ENCODE peak calls at places on chromosomes 4 and X, in five cellular contexts. I is left lung, C is heart left ventricle, U is stomach, F is colonic mucosa. V is an unnamed sample.

GRCh38 chr4:47690611-47691010 is 147.3 kb downstream of the CORIN start:
- DNase-seq in U (no peak), F (no peak), C (no peak), I (no peak), V (no peak)

GRCh38 chrX:152876931-152877840 is 20.7 kb upstream of the ZNF185 start:
- DNase-seq in C (no peak), I (no peak), U (no peak), F (no peak), V (no peak)

GRCh38 chr4:11151500-11151899 is 277.2 kb downstream of the HS3ST1 start:
- DNase-seq in U (no peak), I (no peak), C (no peak), F (no peak), V (no peak)

GRCh38 chrX:12984629-12985303 is 9.9 kb downstream of the TMSB4X start:
- DNase-seq in I (no peak), C (no peak), U (peak), F (no peak), V (peak)

GRCh38 chr4:91826186-91826585 is 477.6 kb upstream of the GRID2 start:
- DNase-seq in C (no peak), U (no peak), I (no peak), F (no peak), V (no peak)

GRCh38 chr4:6680372-6681034 is 13.2 kb upstream of the S100P start:
- DNase-seq in U (no peak), C (no peak), F (no peak), I (no peak), V (no peak)

GRCh38 chr4:148481644-148482043 is 39.4 kb upstream of the NR3C2 start:
- DNase-seq in I (no peak), C (no peak), F (no peak), U (no peak), V (no peak)

GRCh38 chr4:106583567-106583966 is 215.0 kb upstream of the GIMD1 start:
- DNase-seq in U (no peak), F (no peak), I (no peak), C (no peak), V (no peak)

DNA sequence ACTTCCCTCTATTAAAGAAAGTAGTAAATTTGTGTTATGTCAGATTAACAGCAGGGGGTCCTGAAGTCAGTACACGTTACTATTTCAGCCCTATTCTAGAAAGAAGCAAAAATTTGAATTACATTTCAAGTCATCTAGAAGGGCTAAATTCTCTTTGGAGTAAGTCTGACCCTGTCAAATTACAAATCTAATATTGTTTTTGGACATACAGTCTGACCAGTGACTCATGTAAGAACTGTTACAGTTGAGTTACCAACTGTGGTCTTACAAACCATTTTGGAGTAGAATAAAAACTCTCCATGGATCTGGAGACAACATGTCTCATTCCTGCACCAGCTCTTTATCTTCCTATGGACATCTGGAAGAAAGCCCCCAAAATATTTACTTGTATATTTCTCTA is 36.0 kb upstream of the GYPA start:
- DNase-seq in C (no peak), U (no peak), I (no peak), F (no peak), V (no peak)
- H3K4me3 ChIP-seq in C (no peak), U (no peak), I (no peak), F (no peak), V (no peak)

GRCh38 chrX:83008415-83008814 is 499.7 kb upstream of the POU3F4 start:
- DNase-seq in I (no peak), C (no peak), U (no peak), F (no peak), V (no peak)
- TF ChIP-seq CTCF in I (peak), C (no peak), U (peak), F (peak), V (no peak)

GRCh38 chrX:153967536-153968214 is 3.9 kb downstream of the HCFC1 start:
- DNase-seq in F (no peak), C (peak), I (no peak), U (no peak), V (no peak)
- H3K4me3 ChIP-seq in F (no peak), C (peak), I (peak), U (peak), V (no peak)

GRCh38 chrX:43278440-43278839 is 377.7 kb upstream of the MAOA start:
- DNase-seq in C (no peak), U (no peak), I (no peak), F (no peak), V (peak)

GRCh38 chrX:43277879-43278278 is 378.2 kb upstream of the MAOA start:
- DNase-seq in F (no peak), I (no peak), C (no peak), U (no peak), V (no peak)

GRCh38 chrX:43283187-43283586 is 372.9 kb upstream of the MAOA start:
- DNase-seq in U (no peak), I (no peak), F (no peak), C (no peak), V (no peak)

GRCh38 chrX:43279341-43279808 is 376.7 kb upstream of the MAOA start:
- DNase-seq in U (no peak), I (no peak), F (no peak), C (no peak), V (no peak)
- TF ChIP-seq CTCF in U (no peak), I (no peak), F (no peak), C (no peak), V (no peak)

DNA sequence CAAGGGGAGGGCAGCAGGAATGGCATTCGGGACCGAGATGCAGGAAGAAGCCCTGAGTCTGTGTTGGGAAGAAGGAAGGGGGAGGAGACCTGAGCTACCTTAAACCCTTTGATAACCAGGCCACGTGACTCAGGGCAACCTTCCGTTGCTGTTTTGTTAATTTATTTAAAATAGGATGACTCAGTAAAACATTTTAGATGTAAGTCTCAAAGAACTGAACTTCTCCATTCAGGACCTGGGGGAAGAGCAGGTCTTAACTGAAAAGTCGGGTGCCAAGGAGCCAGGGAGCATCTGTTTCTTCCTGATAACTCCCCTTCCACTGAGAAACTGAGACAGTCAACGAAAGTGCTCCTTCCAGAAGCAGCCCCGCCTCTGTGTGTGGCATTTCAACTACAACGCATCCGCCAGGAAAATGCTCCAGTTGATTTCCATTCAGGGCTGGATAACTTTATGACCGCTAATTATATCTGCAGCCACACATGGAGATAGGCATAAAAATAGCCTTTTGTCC is 88.0 kb downstream of the IRF2 start:
- DNase-seq in F (peak), C (peak), U (peak), I (no peak), V (peak)
- H3K4me3 ChIP-seq in F (no peak), C (no peak), U (no peak), I (no peak), V (no peak)

GRCh38 chr4:115906428-115906827 is 793.0 kb upstream of the NDST4 start:
- DNase-seq in F (no peak), U (no peak), I (no peak), C (no peak), V (no peak)
- TF ChIP-seq CTCF in F (no peak), U (no peak), I (no peak), C (no peak), V (no peak)

DNA sequence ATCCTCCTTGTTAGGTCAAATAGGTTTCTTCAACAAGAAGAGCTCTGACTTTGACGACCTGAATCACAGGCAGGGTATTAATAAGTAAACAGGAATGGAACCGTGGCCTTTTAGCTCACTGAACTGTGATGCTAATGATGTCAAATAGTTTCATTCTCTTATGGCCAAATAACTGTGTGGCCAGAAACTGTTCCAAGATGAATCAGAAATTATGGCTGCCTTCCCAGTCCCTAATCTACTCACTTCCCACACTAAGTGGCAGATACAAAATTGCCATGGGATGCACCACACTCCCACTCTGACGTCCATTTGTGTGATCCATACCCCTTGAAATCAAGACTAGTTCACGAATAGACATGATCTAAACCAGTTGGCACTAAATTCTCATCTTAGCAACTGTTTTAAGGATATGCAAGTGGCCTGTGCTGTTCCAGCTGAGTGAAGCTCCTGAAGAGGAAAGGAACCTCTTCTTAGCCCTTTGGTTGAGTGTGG is 455.4 kb downstream of the IL15 start:
- DNase-seq in C (peak), U (no peak), I (no peak), F (no peak), V (no peak)
- H3K4me3 ChIP-seq in C (no peak), U (no peak), I (no peak), F (no peak), V (no peak)

DNA sequence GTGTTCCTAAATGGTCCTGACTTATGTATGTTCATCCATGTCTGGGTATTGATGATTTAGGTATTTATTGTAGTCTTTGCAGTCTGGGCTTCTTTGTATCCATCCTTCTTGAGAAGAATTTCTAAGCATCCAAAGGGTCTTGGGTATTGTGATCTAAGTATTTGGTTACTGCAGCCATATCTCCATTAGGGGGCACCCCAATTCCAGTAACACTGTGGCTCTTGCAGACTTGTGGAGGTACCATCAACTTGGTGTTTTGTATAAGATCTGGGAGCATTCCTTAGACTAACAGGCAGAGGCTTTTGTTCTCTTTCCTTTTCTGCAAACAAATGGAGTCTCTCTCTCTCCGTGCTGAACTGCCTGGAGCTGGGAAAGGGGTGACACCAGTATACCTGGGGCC is 113.7 kb upstream of the NEXMIF start:
- DNase-seq in C (no peak), I (no peak), U (no peak), F (no peak), V (peak)
- TF ChIP-seq CTCF in C (no peak), I (no peak), U (no peak), F (no peak), V (no peak)

GRCh38 chr4:60683357-60683756 is 516.8 kb upstream of the ADGRL3 start:
- DNase-seq in C (no peak), U (no peak), I (no peak), F (no peak), V (no peak)
- H3K4me3 ChIP-seq in C (no peak), U (no peak), I (no peak), F (no peak), V (no peak)

GRCh38 chr4:169286562-169287301 is 16.0 kb upstream of the SH3RF1 start:
- DNase-seq in U (no peak), F (no peak), I (no peak), C (no peak), V (no peak)
- TF ChIP-seq CTCF in U (no peak), F (no peak), I (no peak), C (peak), V (no peak)